ENCODE peak calls at places on chromosome 16, in nine cellular contexts. K is sigmoid colon, D is GM12878, V is IMR-90, A is Peyer's patch, B is HepG2, M is lower leg skin, H is GM12891, Z is breast epithelium. Y is an unnamed sample.

GRCh38 chr16:28538733-28539596 is at the start of gene NUPR1:
- DNase-seq in D (no peak), A (peak; percentile 73), K (peak; percentile 100), V (peak; percentile 97), B (peak; percentile 89), Z (peak; percentile 98), H (no peak), M (peak; percentile 99), Y (no peak)

GRCh38 chr16:72921620-72922019 is 126.3 kb downstream of the ZFHX3 start:
- DNase-seq in Z (no peak), B (no peak), V (peak; percentile 32), A (no peak), H (no peak), M (no peak), D (no peak), K (peak; percentile 69), Y (no peak)

GRCh38 chr16:84484579-84485254 is 19.7 kb downstream of the MEAK7 start:
- DNase-seq in Z (peak; percentile 67), H (no peak), A (no peak), V (peak; percentile 74), M (peak; percentile 83), D (no peak), B (peak; percentile 62), K (no peak), Y (peak; percentile 73)

GRCh38 chr16:24800586-24800985 is 45.2 kb upstream of the SLC5A11 start:
- DNase-seq in Z (no peak), V (peak; percentile 65), A (no peak), M (no peak), H (no peak), K (no peak), B (peak; percentile 48), D (no peak), Y (no peak)

GRCh38 chr16:55526448-55526847 is 17.6 kb downstream of the LPCAT2 start:
- DNase-seq in A (no peak), M (no peak), B (no peak), Z (no peak), V (no peak), K (no peak), D (no peak), H (no peak), Y (no peak)

GRCh38 chr16:84832488-84833141 is 12.8 kb downstream of the CRISPLD2 start:
- DNase-seq in H (no peak), Z (peak; percentile 65), D (no peak), A (peak; percentile 64), V (peak; percentile 100), B (no peak), K (peak; percentile 99), M (peak; percentile 98), Y (peak; percentile 72)

GRCh38 chr16:84449156-84450140 is 55.0 kb downstream of the MEAK7 start:
- DNase-seq in H (no peak), K (peak; percentile 49), A (peak; percentile 66), M (peak; percentile 60), Z (peak; percentile 65), V (no peak), D (no peak), B (no peak), Y (no peak)

GRCh38 chr16:77213542-77214108 is 14.4 kb downstream of the SYCE1L start:
- DNase-seq in A (no peak), B (peak; percentile 46), K (no peak), H (no peak), D (no peak), Z (no peak), M (no peak), V (peak; percentile 86), Y (no peak)

GRCh38 chr16:78768723-78769122 is 669.3 kb downstream of the WWOX start:
- DNase-seq in B (no peak), A (no peak), Z (no peak), K (no peak), H (no peak), V (no peak), D (no peak), M (no peak), Y (no peak)

DNA sequence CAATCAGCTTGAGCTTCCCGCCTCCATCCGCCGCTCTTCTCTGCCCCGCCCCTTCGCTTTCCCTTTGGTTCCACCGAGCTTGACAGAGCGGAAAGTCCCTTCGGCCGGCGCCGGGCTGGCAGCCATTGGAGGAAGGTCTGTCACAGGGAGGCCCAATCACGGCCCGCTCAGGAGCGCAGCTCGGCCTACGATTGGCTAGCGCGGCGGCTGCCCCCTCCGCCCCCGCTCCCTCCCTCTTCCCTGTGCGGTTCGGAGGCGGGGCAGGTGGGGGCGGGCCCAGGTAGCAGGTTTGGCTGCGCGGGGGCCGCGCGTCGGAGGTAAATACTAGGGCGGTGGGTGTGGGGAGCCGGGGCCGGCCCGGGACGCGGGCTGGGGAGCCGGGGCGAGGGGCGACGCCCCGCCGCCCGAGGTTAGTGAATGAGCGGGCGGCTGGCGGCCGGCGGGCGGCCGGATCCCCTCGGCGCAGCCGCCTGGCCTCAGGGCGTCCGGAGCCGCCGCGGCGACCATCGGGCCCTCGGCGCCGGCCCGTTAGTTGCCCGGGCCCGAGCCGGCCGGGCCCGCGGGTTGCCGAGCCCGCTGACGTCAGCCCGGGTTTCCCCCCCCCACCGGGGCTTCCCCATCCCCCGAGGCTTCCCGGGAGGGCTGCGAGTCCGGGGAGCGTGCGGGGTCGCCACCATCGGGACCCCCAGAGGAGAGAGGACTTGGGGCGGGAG is at the start of gene CYLD:
- DNase-seq in M (peak; percentile 100), V (peak; percentile 99), Z (peak; percentile 100), B (peak; percentile 99), D (peak; percentile 95), K (peak; percentile 100), H (peak; percentile 93), A (peak; percentile 99), Y (peak; percentile 100)
- TF ChIP-seq POLR2A in M (no peak), V (no peak), Z (no peak), B (no peak), D (peak; percentile 36), K (peak; percentile 29), H (peak; percentile 55), A (peak; percentile 30), Y (peak; percentile 25)

DNA sequence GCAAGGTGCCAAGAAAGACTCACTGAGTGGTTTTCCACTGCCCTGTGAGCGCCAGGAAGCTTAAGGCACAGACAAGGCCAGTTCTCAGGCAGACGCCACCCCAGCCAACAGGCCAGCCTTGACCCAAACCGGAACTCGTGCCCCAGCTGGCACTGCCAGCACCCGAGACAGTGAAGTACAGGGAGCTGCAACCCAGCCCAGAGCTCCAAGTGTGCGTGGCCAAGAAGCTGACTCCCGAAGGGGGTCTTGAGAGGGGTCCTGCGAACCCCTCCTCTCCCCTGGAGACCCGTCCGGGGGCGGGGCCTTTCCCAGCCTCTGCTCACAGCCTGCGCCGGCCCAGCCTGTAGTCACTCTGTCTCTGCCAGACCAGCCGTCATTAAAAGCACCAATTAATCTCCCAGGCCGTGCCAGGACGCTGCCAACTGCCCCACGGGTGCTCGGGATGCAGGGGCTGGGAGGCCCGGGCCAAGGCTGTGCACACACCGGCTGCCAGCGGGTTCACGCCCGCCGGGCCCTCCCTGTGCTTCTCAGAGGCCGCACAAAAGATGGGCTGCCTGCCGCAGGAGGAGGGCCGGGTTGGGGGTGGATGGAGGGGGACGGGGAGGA is 4.4 kb upstream of the SOX8 start:
- DNase-seq in H (no peak), M (no peak), A (no peak), D (no peak), B (no peak), Z (no peak), V (no peak), K (peak; percentile 85), Y (no peak)
- TF ChIP-seq POLR2A in H (no peak), M (no peak), A (no peak), D (no peak), B (no peak), Z (no peak), V (no peak), K (no peak), Y (no peak)

DNA sequence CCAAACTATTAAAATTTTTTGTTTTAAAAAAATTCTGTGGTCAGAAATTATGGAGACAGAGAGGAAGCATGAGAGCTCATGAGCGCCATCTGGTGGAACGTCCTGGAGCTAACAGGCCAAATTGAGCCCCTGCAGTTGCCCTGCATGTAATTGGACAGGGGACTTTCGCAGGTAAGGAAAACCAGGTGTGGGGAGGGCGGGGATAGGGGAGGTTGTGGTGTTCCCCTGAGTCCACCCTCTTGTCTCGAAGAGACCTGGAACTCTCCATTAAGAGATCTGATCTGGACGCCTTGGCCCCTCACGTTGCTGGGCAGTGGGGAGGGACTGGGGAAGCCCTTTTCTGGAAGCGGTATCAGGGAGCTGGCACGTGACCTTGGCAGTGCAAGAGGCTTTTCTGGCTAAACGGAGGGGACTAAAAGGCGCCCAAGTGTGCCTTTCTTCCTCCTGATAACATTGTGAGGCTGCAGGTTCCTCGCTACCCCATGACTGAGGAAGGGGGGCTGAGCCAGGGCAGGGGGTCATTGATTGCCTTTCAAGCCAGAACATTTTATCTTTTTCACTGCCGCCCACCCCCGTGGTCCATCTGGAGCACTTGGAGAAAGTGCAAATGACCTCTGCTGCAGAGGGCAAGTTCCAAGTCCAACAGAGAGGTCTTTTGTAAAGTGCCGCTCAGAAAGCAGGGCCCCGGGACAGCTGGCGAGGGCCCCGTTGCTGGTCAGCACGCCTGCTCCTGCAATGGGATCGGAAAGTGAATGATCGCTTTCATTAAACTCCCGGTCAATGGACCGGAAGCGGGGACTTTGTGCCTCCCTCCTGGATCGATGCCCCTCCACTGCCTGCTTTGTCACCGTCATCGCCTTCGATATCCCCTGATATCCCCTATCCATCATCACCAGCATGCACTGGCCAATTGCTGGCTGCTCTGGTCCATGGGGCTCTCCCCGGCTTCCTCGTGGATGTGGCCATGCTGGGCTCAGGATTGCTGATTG is 18.4 kb downstream of the PDILT start:
- DNase-seq in V (peak; percentile 36), H (no peak), K (peak; percentile 74), M (peak; percentile 92), Z (peak; percentile 70), A (peak; percentile 68), B (peak; percentile 67), D (no peak), Y (peak; percentile 47)
- TF ChIP-seq POLR2A in V (no peak), H (no peak), K (no peak), M (no peak), Z (no peak), A (no peak), B (no peak), D (no peak), Y (no peak)

GRCh38 chr16:88957887-88958577 is 19.0 kb downstream of the CBFA2T3 start:
- DNase-seq in Z (no peak), A (no peak), M (no peak), B (no peak), H (no peak), V (no peak), K (no peak), D (no peak), Y (peak; percentile 94)
- TF ChIP-seq POLR2A in Z (no peak), A (no peak), M (no peak), B (no peak), H (no peak), V (no peak), K (no peak), D (no peak), Y (no peak)

DNA sequence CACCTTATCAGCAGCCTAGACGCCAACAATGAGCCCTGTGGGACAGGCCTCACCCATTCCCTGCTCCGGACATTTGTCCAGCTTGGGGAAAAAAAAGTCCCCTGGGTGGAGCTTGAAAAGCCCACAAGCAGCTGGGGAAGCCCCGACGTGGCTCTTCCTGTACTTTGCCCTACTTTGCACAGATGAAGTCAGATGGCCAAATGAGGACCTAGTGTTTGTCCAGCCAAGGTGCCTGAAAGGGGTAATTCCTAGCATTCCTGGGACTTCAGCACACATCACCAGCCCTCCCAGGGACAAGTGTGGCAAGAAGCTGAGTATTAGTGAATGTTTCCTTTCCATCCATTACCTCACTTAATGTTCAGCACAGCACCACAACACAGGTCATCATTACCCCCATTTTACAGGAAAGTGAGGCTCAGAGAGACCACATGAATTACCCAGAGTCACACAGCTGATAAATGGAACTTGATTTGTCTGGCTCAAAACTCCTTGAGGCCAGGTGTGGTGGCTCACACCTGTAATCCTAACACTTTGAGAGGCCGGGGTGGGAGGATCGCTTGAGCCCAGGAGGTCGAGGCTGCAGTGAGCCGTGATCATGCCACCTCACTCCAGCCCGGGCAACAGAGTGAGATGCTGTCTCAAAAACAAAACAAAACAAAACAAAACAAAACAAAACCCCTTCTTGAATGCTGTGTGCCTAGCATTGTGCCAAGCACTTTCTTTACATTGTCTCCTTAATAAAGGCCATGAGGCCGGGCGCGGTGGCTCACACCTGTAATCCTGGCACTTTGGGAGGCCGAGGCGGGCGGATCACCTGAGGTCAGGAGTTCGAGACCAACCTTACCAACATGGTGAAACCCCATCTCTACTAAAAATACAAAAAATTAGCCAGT is 19.9 kb upstream of the PLLP start:
- DNase-seq in H (no peak), Z (no peak), V (peak; percentile 55), M (peak; percentile 85), K (peak; percentile 70), B (peak; percentile 99), D (peak; percentile 40), A (no peak), Y (no peak)
- TF ChIP-seq POLR2A in H (no peak), Z (no peak), V (no peak), M (no peak), K (no peak), B (peak; percentile 64), D (no peak), A (no peak), Y (no peak)

Y was measured in NB4.